ENCODE peak calls at places on chromosomes 1 and 21, in four cellular contexts. X is K562, E is HepG2, R is GM12878. Y is an unnamed sample.

GRCh38 chr1:94045465-94046056 is 75.4 kb downstream of the ABCA4 start:
- DNase-seq in X (peak), R (no peak), E (peak), Y (peak)

GRCh38 chr21:45228656-45229240 is 58.9 kb downstream of the POFUT2 start:
- DNase-seq in X (no peak), R (no peak), E (no peak), Y (no peak)

GRCh38 chr1:94926365-94926914 is 470 bp downstream of the CNN3 start:
- DNase-seq in E (peak), X (no peak), R (no peak), Y (peak)

GRCh38 chr1:113041569-113042335 is 31.2 kb upstream of the LRIG2 start:
- DNase-seq in X (peak), E (peak), R (no peak), Y (no peak)

GRCh38 chr21:46455575-46456385 is 2.9 kb upstream of the DIP2A start:
- DNase-seq in R (no peak), X (peak), E (no peak), Y (no peak)

GRCh38 chr1:81044708-81045107 is 756.0 kb upstream of the ADGRL2 start:
- DNase-seq in E (no peak), R (no peak), X (no peak), Y (no peak)

GRCh38 chr1:203288351-203288894 is 16.9 kb upstream of the BTG2 start:
- DNase-seq in X (no peak), E (no peak), R (no peak), Y (no peak)

GRCh38 chr1:226952121-226952441 is 12.0 kb downstream of the COQ8A start:
- DNase-seq in E (no peak), R (no peak), X (no peak), Y (no peak)

GRCh38 chr1:157110003-157110402 is 10.4 kb upstream of the ETV3L start:
- DNase-seq in E (no peak), X (no peak), R (no peak), Y (no peak)

GRCh38 chr1:21707086-21707840 is 38.1 kb upstream of the RAP1GAP start:
- DNase-seq in X (no peak), E (no peak), R (no peak), Y (no peak)

GRCh38 chr1:45827256-45827655 is 23.8 kb downstream of the MAST2 start:
- DNase-seq in R (no peak), X (no peak), E (no peak), Y (no peak)

GRCh38 chr1:105100102-105100501 is 1350.4 kb downstream of the AMY1C start:
- DNase-seq in E (peak), R (no peak), X (no peak), Y (no peak)

GRCh38 chr1:209246660-209247059 is 336.9 kb upstream of the CAMK1G start:
- DNase-seq in R (no peak), E (no peak), X (no peak), Y (no peak)

GRCh38 chr1:36446261-36446660 is 4.0 kb downstream of the OSCP1 start:
- DNase-seq in R (no peak), E (peak), X (peak), Y (peak)

GRCh38 chr1:107557095-107557494 is 407.9 kb downstream of the VAV3 start:
- DNase-seq in E (no peak), X (no peak), R (no peak), Y (no peak)

GRCh38 chr1:153375511-153375910 is at the start of gene S100A12:
- DNase-seq in X (no peak), E (no peak), R (no peak), Y (no peak)

GRCh38 chr1:3657096-3657475 is 4.8 kb downstream of the TP73 start:
- DNase-seq in X (no peak), E (no peak), R (no peak), Y (no peak)

GRCh38 chr1:67053535-67053784 is 488 bp downstream of the SLC35D1 start:
- DNase-seq in E (peak), X (peak), R (no peak), Y (peak)

GRCh38 chr1:230768903-230769570 is 21.8 kb downstream of the CAPN9 start:
- DNase-seq in X (no peak), E (no peak), R (no peak), Y (no peak)

GRCh38 chr1:101479945-101480344 is 243.1 kb downstream of the S1PR1 start:
- DNase-seq in E (no peak), X (no peak), R (no peak), Y (no peak)

GRCh38 chr1:203142684-203143408 is 15.3 kb downstream of the ADORA1 start:
- DNase-seq in R (no peak), E (no peak), X (no peak), Y (no peak)

GRCh38 chr1:182278144-182279054 is 113.2 kb downstream of the GLUL start:
- DNase-seq in R (no peak), X (no peak), E (no peak), Y (no peak)

GRCh38 chr1:41160498-41161110 is 81.5 kb downstream of the SCMH1 start:
- DNase-seq in E (no peak), R (no peak), X (peak), Y (no peak)

GRCh38 chr1:156910309-156910782 is 10.1 kb upstream of the LRRC71 start:
- DNase-seq in X (peak), R (no peak), E (peak), Y (peak)

GRCh38 chr1:36256558-36257374 is 32.5 kb downstream of the THRAP3 start:
- DNase-seq in R (no peak), X (no peak), E (no peak), Y (no peak)

GRCh38 chr1:187433598-187433997 is 604.8 kb downstream of the PLA2G4A start:
- DNase-seq in X (no peak), E (no peak), R (no peak), Y (no peak)

GRCh38 chr21:16162953-16163352 is 433.2 kb downstream of the USP25 start:
- DNase-seq in R (no peak), X (no peak), E (no peak), Y (no peak)

DNA sequence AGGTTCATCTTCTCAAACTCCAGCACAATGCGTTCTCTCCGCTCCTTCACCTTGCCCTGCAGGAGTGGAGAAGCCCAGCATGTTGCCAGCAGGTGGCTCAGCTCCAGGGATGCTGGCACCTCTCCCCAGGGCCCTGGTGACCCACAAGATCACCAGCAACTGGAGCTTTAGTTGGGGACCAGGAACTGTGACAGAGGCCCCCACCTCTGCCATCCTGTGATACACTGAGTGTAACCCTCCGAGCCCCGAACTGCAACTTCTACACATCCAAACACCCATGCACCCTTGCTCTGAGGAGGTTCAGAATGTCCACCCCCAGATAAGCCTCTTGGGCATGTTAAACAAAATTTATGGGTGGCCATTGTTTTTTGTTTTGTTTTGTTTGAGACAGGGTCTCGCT is 4.5 kb upstream of the TRIM11 start:
- DNase-seq in R (no peak), X (no peak), E (no peak), Y (no peak)
- TF ChIP-seq SP1 in R (no peak), X (no peak), E (no peak), Y (no peak)

GRCh38 chr21:35504277-35504676 is 455.2 kb upstream of the RUNX1 start:
- DNase-seq in X (no peak), R (no peak), E (no peak), Y (no peak)

GRCh38 chr21:35505067-35505466 is 456.0 kb upstream of the RUNX1 start:
- DNase-seq in E (no peak), R (no peak), X (no peak), Y (no peak)

GRCh38 chr21:35506352-35506751 is 457.2 kb upstream of the RUNX1 start:
- DNase-seq in E (no peak), X (no peak), R (no peak), Y (no peak)

GRCh38 chr21:35508389-35508888 is 459.3 kb upstream of the RUNX1 start:
- DNase-seq in R (no peak), E (peak), X (peak), Y (no peak)

DNA sequence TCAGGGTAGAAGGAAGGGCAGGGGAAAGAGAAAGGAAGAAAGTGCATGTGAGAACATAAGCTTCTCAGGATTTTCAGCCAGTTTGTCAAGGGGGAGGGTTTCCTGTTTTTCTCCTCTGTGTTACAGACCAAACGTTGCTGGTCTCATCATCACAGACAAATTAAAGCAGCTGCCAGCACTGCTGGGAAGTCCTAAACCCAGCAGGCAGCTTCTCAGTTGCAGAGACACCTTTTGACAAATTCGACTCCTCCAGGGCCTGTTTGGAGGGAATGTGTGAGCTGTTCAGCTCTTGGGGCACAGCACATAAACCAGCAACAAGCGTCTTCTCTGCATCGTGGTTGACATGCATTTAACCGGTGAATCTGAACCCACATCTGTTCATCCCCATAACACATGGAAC is 454.5 kb upstream of the RUNX1 start:
- DNase-seq in X (no peak), R (no peak), E (no peak), Y (no peak)
- TF ChIP-seq TARDBP in X (no peak), R (no peak), E (no peak), Y (no peak)

DNA sequence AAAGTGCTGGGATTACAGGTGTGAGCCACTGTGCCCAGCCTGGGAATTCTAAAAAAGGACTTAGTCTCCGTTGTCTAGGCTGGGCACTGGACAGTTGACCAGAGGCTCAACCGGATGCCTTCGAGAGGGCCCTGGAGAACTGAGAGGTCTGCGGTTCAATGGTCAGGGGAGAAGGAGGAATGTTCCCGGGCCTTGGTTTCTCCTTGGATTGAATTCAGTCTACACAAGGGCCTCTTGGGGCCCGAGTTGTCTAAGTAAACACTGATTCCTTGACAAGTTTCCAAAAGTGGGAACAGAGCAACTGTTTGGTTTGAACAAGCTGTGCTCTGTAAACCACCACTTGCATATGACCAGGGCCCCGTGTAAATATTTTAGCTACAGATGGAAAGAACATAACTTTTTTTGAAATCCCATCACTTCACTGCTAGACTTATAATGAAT is 29.1 kb upstream of the CAPZB start:
- DNase-seq in E (no peak), X (no peak), R (no peak), Y (no peak)
- TF ChIP-seq BHLHE40 in E (no peak), X (no peak), R (no peak), Y (no peak)

GRCh38 chr1:174153825-174154107 is 5.6 kb upstream of the RABGAP1L start:
- DNase-seq in X (no peak), E (no peak), R (no peak), Y (no peak)

GRCh38 chr1:174156437-174156836 is 2.9 kb upstream of the RABGAP1L start:
- DNase-seq in X (no peak), E (no peak), R (no peak), Y (no peak)

GRCh38 chr1:174150499-174150898 is 8.8 kb upstream of the RABGAP1L start:
- DNase-seq in R (no peak), E (no peak), X (no peak), Y (no peak)

GRCh38 chr1:174152424-174152823 is 6.9 kb upstream of the RABGAP1L start:
- DNase-seq in E (no peak), R (no peak), X (peak), Y (no peak)

GRCh38 chr1:174153085-174153824 is 6.1 kb upstream of the RABGAP1L start:
- DNase-seq in X (no peak), R (no peak), E (peak), Y (no peak)
- TF ChIP-seq SP1 in X (no peak), R (no peak), E (no peak), Y (no peak)

GRCh38 chr1:31181515-31182343 is 58.0 kb downstream of the NKAIN1 start:
- DNase-seq in X (peak), R (no peak), E (peak), Y (peak)

GRCh38 chr1:31180338-31180737 is 59.3 kb downstream of the NKAIN1 start:
- DNase-seq in E (no peak), X (no peak), R (no peak), Y (no peak)

GRCh38 chr1:31182352-31182751 is 57.3 kb downstream of the NKAIN1 start:
- DNase-seq in X (peak), R (no peak), E (peak), Y (peak)

GRCh38 chr1:31183126-31183525 is 56.6 kb downstream of the NKAIN1 start:
- DNase-seq in R (no peak), E (no peak), X (no peak), Y (no peak)

DNA sequence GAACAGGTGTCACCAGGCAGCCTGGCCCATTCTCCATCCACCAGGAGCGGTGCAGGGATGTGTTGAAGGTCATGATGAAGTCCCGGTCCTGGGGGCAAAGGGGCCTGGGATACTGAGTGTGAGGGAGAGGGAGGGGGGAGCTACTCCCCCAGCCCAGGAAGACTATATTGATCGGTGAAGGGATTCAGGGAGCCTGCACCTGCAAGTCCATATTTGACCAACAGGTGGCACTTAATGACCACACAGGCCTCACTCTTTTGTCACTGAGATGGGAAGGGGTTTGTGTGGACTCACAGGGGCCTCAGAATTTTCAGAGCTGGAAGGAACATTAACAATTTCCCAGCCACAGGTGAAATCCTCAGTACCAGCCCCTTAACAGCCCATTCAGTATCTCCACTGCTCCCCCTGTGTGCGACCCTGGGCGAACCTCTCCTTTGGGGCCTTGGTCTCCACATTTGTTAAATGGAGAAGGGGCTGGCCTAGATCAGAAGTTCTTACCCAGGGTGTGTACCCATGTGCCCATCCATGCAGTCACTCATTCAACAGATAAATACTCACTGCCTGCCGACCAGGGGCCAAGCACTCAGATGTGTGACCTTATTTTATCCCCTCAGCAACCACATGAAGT is 55.6 kb downstream of the NKAIN1 start:
- DNase-seq in R (no peak), X (peak), E (peak), Y (peak)
- TF ChIP-seq TARDBP in R (no peak), X (no peak), E (no peak), Y (no peak)

DNA sequence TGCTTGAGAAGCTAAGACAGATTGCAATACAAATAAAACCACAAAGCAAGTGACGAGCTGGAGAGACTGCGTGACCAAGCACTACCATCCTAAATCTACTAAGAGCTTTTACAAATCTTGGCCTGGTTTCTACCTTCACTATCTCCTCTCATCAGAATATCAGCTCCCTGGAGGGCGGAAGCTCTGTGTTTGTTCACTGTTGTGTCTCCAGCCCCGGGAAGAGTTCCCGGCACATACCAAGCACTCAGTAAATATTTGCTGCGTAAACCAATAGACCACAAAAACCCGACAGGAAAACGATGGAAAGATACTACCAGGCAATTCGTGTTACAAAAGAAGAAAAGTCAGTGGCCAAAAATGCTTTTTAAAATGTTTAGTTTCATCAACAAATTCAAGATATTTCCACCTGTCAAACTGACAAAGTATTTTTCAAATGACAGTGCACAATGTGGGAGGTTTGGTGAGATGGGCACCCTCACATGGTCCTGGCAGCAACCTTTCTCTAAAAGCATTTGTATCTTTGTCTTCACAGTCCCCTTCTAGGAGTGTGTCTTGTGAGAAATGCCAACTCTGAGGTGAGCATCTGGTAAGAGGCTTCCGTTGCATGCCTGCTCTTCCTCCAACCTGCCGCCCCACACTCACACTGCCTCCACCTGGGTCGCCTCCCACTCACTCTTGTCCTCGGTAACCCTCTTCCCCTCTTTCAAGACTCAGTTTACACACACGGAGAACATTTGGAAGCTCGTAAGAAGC is 34.7 kb downstream of the SLC1A7 start:
- DNase-seq in X (no peak), E (peak), R (no peak), Y (no peak)
- TF ChIP-seq BHLHE40 in X (no peak), E (no peak), R (no peak), Y (no peak)

DNA sequence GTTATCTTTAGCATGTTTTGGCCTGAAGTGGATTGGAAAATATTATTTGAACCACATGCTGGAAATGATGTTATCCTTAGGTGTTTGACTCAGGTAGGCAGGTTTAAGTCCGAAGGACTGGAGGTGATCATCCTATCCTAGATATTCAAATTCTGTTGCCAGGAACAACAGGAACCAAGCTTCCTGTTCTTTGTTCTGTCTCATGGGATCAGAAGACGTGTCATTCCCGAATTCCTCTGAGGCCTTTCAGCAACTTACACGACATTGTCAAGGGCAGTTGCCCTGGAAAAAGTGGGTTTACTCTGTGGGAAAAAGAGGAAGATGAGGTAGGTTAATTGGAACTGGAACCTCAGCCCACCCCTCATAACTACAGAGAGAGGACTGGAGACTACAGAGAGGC is 36.6 kb downstream of the SLAMF6 start:
- DNase-seq in E (no peak), R (no peak), X (no peak), Y (no peak)
- TF ChIP-seq SP1 in E (no peak), R (no peak), X (no peak), Y (no peak)

GRCh38 chr1:110070282-110070967 is at the start of gene ALX3:
- DNase-seq in R (no peak), X (no peak), E (no peak), Y (no peak)
- TF ChIP-seq TARDBP in R (no peak), X (no peak), E (no peak), Y (no peak)

GRCh38 chr1:111032295-111032897 is 68.7 kb upstream of the LRIF1 start:
- DNase-seq in X (peak), E (peak), R (no peak), Y (peak)

GRCh38 chr1:111025109-111025508 is 61.4 kb upstream of the LRIF1 start:
- DNase-seq in E (no peak), R (no peak), X (no peak), Y (no peak)

GRCh38 chr1:111030590-111030989 is 66.9 kb upstream of the LRIF1 start:
- DNase-seq in R (peak), X (peak), E (peak), Y (peak)
- TF ChIP-seq BHLHE40 in R (no peak), X (no peak), E (no peak), Y (no peak)

GRCh38 chr1:91349524-91349923 is 55.1 kb downstream of the HFM1 start:
- DNase-seq in R (no peak), E (no peak), X (no peak), Y (no peak)

GRCh38 chr1:91346824-91347223 is 57.8 kb downstream of the HFM1 start:
- DNase-seq in R (no peak), E (peak), X (no peak), Y (no peak)

DNA sequence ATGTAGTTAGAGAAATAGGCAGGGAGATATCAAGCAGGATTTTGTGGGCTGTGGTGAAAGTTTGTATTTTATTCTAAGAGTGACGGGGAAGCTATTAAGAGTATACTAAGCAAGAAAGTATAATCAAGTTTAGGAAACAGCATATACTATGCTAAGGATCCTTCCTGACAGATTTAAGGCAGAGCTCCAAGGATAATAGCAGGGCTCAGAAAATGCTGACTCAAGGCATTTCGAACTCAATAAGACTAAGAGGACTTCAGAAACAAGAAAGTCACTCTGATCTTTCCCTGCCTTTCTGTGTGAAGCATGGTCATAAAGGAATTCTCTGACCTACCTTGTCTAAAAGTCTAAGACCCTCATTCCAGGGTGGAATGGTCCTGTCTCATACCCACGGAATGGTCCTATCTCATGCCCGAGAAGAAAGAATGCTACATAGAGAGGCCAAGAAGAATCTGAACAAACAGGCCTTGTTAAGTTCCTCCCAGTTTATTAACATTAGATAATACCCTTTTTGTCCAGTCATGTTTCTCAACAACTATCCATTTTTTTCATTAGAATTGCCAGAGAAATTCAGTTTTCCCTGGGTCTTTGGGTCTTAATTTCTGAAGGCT is 59.1 kb downstream of the HFM1 start:
- DNase-seq in E (peak), R (no peak), X (no peak), Y (no peak)
- TF ChIP-seq SP1 in E (no peak), R (no peak), X (no peak), Y (no peak)